ENCODE peak calls at places on chromosomes 13 and 19, in four cellular contexts. One of them, this sample, is unnamed.

GRCh38 chr19:38932425-38933179 is 1.9 kb downstream of the MRPS12 start:
- DNase-seq in naive B cell: peak
- DNase-seq in HT1080: peak
- DNase-seq in neural crest cell: peak
- DNase-seq in this sample: peak

GRCh38 chr19:16623576-16623975 is 4.4 kb downstream of the MED26 start:
- DNase-seq in HT1080: no peak
- DNase-seq in naive B cell: no peak
- DNase-seq in neural crest cell: no peak
- DNase-seq in this sample: no peak

GRCh38 chr13:24181991-24182702 is 21.6 kb downstream of the SPATA13 start:
- DNase-seq in neural crest cell: no peak
- DNase-seq in HT1080: no peak
- DNase-seq in naive B cell: no peak
- DNase-seq in this sample: peak

GRCh38 chr13:35891973-35892441 is 239.2 kb downstream of the DCLK1 start:
- DNase-seq in naive B cell: no peak
- DNase-seq in HT1080: peak
- DNase-seq in neural crest cell: no peak
- DNase-seq in this sample: no peak

GRCh38 chr19:970695-971094 is 13.4 kb upstream of the WDR18 start:
- DNase-seq in HT1080: no peak
- DNase-seq in neural crest cell: no peak
- DNase-seq in naive B cell: no peak
- DNase-seq in this sample: peak

GRCh38 chr13:99376132-99376531 is 68.9 kb upstream of the GPR183 start:
- DNase-seq in neural crest cell: no peak
- DNase-seq in HT1080: no peak
- DNase-seq in naive B cell: peak
- DNase-seq in this sample: no peak

GRCh38 chr19:29516821-29517395 is 8.9 kb upstream of the VSTM2B start:
- DNase-seq in neural crest cell: no peak
- DNase-seq in HT1080: no peak
- DNase-seq in naive B cell: no peak
- DNase-seq in this sample: no peak

GRCh38 chr13:33277946-33278345 is 7.6 kb downstream of the STARD13 start:
- DNase-seq in neural crest cell: no peak
- DNase-seq in HT1080: no peak
- DNase-seq in naive B cell: no peak
- DNase-seq in this sample: no peak

GRCh38 chr19:16429759-16430091 is 42.0 kb downstream of the EPS15L1 start:
- DNase-seq in naive B cell: no peak
- DNase-seq in HT1080: no peak
- DNase-seq in neural crest cell: no peak
- DNase-seq in this sample: no peak

GRCh38 chr13:23391752-23392151 is 41.8 kb downstream of the SACS start:
- DNase-seq in naive B cell: no peak
- DNase-seq in neural crest cell: no peak
- DNase-seq in HT1080: peak
- DNase-seq in this sample: no peak

GRCh38 chr19:35143231-35143715 is at the start of gene FXYD7:
- DNase-seq in HT1080: no peak
- DNase-seq in naive B cell: peak
- DNase-seq in neural crest cell: no peak
- DNase-seq in this sample: no peak

GRCh38 chr13:75135325-75135825 is 346.6 kb downstream of the TBC1D4 start:
- DNase-seq in naive B cell: no peak
- DNase-seq in neural crest cell: no peak
- DNase-seq in HT1080: peak
- DNase-seq in this sample: no peak

GRCh38 chr13:25528266-25528665 is 156.5 kb downstream of the ATP8A2 start:
- DNase-seq in neural crest cell: no peak
- DNase-seq in HT1080: no peak
- DNase-seq in naive B cell: no peak
- DNase-seq in this sample: no peak

GRCh38 chr19:7691497-7691896 is 10.4 kb downstream of the FCER2 start:
- DNase-seq in HT1080: no peak
- DNase-seq in neural crest cell: no peak
- DNase-seq in naive B cell: no peak
- DNase-seq in this sample: no peak

GRCh38 chr19:29873024-29873800 is 61.4 kb downstream of the CCNE1 start:
- DNase-seq in naive B cell: peak
- DNase-seq in HT1080: peak
- DNase-seq in neural crest cell: peak
- DNase-seq in this sample: peak

GRCh38 chr13:112903071-112903577 is 65.9 kb upstream of the MCF2L start:
- DNase-seq in naive B cell: no peak
- DNase-seq in neural crest cell: no peak
- DNase-seq in HT1080: no peak
- DNase-seq in this sample: no peak